ENCODE peak calls at places on chromosomes 13 and 19, in eight cellular contexts. J is left ventricle myocardium superior; S is Peyer's patch; F is substantia nigra; R is AG04450; L is hypothalamus; V is H7; W is stimulated activated CD8-positive, alpha-beta memory T cell treated with anti-CD3 and anti-CD28 coated beads, Interleukin-2, amount 100 ng/mL, for 1 hour. T is an unnamed sample.

GRCh38 chr13:32016631-32017030 is 14.9 kb upstream of the FRY start:
- DNase-seq in J (no peak), S (no peak), F (no peak), R (no peak), L (no peak), V (no peak), W (no peak), T (no peak)

GRCh38 chr19:2865334-2866221 is 1.6 kb upstream of the ZNF556 start:
- DNase-seq in J (no peak), S (no peak), F (no peak), R (no peak), L (no peak), V (no peak), W (no peak), T (no peak)

GRCh38 chr13:30172593-30173300 is 134.6 kb downstream of the KATNAL1 start:
- DNase-seq in J (no peak), S (no peak), F (no peak), R (no peak), L (no peak), V (no peak), W (no peak), T (no peak)

GRCh38 chr13:74210693-74211393 is 76.6 kb upstream of the KLF12 start:
- DNase-seq in J (no peak), S (no peak), F (no peak), R (peak; percentile 76), L (no peak), V (no peak), W (no peak), T (no peak)

GRCh38 chr19:1750343-1751021 is 2.8 kb upstream of the ONECUT3 start:
- DNase-seq in J (no peak), S (no peak), F (no peak), R (no peak), L (no peak), V (peak; percentile 57), W (no peak), T (no peak)

GRCh38 chr13:109448629-109449028 is 337.8 kb downstream of the IRS2 start:
- DNase-seq in J (no peak), S (no peak), F (no peak), R (no peak), L (no peak), V (no peak), W (no peak), T (no peak)

GRCh38 chr19:2427323-2428026 is at the start of gene TIMM13:
- DNase-seq in J (peak; percentile 99), S (peak; percentile 98), F (peak; percentile 94), R (peak; percentile 91), L (peak; percentile 85), V (peak; percentile 98), W (peak; percentile 94), T (peak; percentile 88)

GRCh38 chr19:54188224-54188871 is 1.0 kb downstream of the MBOAT7 start:
- DNase-seq in J (no peak), S (no peak), F (no peak), R (no peak), L (no peak), V (peak; percentile 67), W (no peak), T (no peak)

GRCh38 chr19:49924004-49924880 is 4.8 kb upstream of the ATF5 start:
- DNase-seq in J (no peak), S (no peak), F (no peak), R (no peak), L (no peak), V (peak; percentile 44), W (no peak), T (no peak)

GRCh38 chr13:38636756-38637155 is 50.1 kb upstream of the FREM2 start:
- DNase-seq in J (no peak), S (no peak), F (no peak), R (no peak), L (no peak), V (no peak), W (no peak), T (no peak)

GRCh38 chr13:43805681-43806128 is 18.9 kb upstream of the ENOX1 start:
- DNase-seq in J (no peak), S (no peak), F (no peak), R (no peak), L (no peak), V (peak; percentile 38), W (no peak), T (peak; percentile 50)

GRCh38 chr13:44726214-44726613 is 150.1 kb upstream of the TSC22D1 start:
- DNase-seq in J (no peak), S (no peak), F (no peak), R (peak; percentile 81), L (no peak), V (no peak), W (no peak), T (no peak)

GRCh38 chr13:112177459-112177858 is 110.5 kb downstream of the SOX1 start:
- DNase-seq in J (no peak), S (no peak), F (no peak), R (no peak), L (no peak), V (no peak), W (no peak), T (no peak)

GRCh38 chr13:51020600-51020999 is 90.5 kb downstream of the C13orf42 start:
- DNase-seq in J (no peak), S (no peak), F (no peak), R (no peak), L (no peak), V (no peak), W (no peak), T (no peak)

T was measured in NCI-H460.